ENCODE peak calls at places on chromosomes 5 and 9, in five cellular contexts. One of them, this sample, is unnamed.

GRCh38 chr5:61623401-61624069 is 291.5 kb downstream of the ZSWIM6 start:
- DNase-seq in endodermal cell: peak; percentile 74
- DNase-seq in PC-3: no peak
- DNase-seq in CD8-positive, alpha-beta T cell: no peak
- DNase-seq in aorta: no peak
- DNase-seq in this sample: no peak

GRCh38 chr9:87324613-87325194 is 173.0 kb upstream of the DAPK1 start:
- DNase-seq in endodermal cell: no peak
- DNase-seq in PC-3: peak; percentile 58
- DNase-seq in CD8-positive, alpha-beta T cell: no peak
- DNase-seq in aorta: no peak
- DNase-seq in this sample: no peak

GRCh38 chr5:42991477-42992034 is 48.6 kb downstream of the ANXA2R start:
- DNase-seq in endodermal cell: peak; percentile 64
- DNase-seq in PC-3: no peak
- DNase-seq in CD8-positive, alpha-beta T cell: no peak
- DNase-seq in aorta: peak; percentile 49
- DNase-seq in this sample: no peak

GRCh38 chr5:80223561-80223960 is 32.3 kb downstream of the SERINC5 start:
- DNase-seq in endodermal cell: no peak
- DNase-seq in PC-3: no peak
- DNase-seq in CD8-positive, alpha-beta T cell: no peak
- DNase-seq in aorta: no peak
- DNase-seq in this sample: no peak

GRCh38 chr5:72231989-72232703 is 87.9 kb downstream of the MRPS27 start:
- DNase-seq in endodermal cell: no peak
- DNase-seq in PC-3: no peak
- DNase-seq in CD8-positive, alpha-beta T cell: no peak
- DNase-seq in aorta: no peak
- DNase-seq in this sample: no peak

GRCh38 chr5:32302822-32303754 is 9.7 kb downstream of the MTMR12 start:
- DNase-seq in endodermal cell: no peak
- DNase-seq in PC-3: no peak
- DNase-seq in CD8-positive, alpha-beta T cell: no peak
- DNase-seq in aorta: no peak
- DNase-seq in this sample: peak; percentile 57

GRCh38 chr9:94639045-94639995 is at the start of gene FBP1:
- DNase-seq in endodermal cell: peak; percentile 76
- DNase-seq in PC-3: peak; percentile 39
- DNase-seq in CD8-positive, alpha-beta T cell: peak; percentile 48
- DNase-seq in aorta: peak; percentile 82
- DNase-seq in this sample: peak; percentile 86

GRCh38 chr5:36442796-36443195 is 141.1 kb upstream of the RANBP3L start:
- DNase-seq in endodermal cell: no peak
- DNase-seq in PC-3: peak; percentile 86
- DNase-seq in CD8-positive, alpha-beta T cell: no peak
- DNase-seq in aorta: no peak
- DNase-seq in this sample: peak; percentile 52

GRCh38 chr5:6502421-6502820 is 53.8 kb downstream of the UBE2QL1 start:
- DNase-seq in endodermal cell: peak; percentile 17
- DNase-seq in PC-3: no peak
- DNase-seq in CD8-positive, alpha-beta T cell: no peak
- DNase-seq in aorta: no peak
- DNase-seq in this sample: no peak

GRCh38 chr9:69157751-69158466 is 16.2 kb upstream of the TJP2 start:
- DNase-seq in endodermal cell: peak; percentile 48
- DNase-seq in PC-3: no peak
- DNase-seq in CD8-positive, alpha-beta T cell: no peak
- DNase-seq in aorta: no peak
- DNase-seq in this sample: peak; percentile 92

GRCh38 chr5:144427871-144428270 is 257.2 kb downstream of the KCTD16 start:
- DNase-seq in endodermal cell: no peak
- DNase-seq in PC-3: no peak
- DNase-seq in CD8-positive, alpha-beta T cell: no peak
- DNase-seq in aorta: no peak
- DNase-seq in this sample: no peak

GRCh38 chr9:109264865-109265532 is 55.9 kb downstream of the EPB41L4B start:
- DNase-seq in endodermal cell: peak; percentile 20
- DNase-seq in PC-3: peak; percentile 47
- DNase-seq in CD8-positive, alpha-beta T cell: no peak
- DNase-seq in aorta: no peak
- DNase-seq in this sample: no peak

GRCh38 chr5:67104859-67105258 is 91.7 kb downstream of the CD180 start:
- DNase-seq in endodermal cell: no peak
- DNase-seq in PC-3: no peak
- DNase-seq in CD8-positive, alpha-beta T cell: no peak
- DNase-seq in aorta: no peak
- DNase-seq in this sample: no peak

GRCh38 chr9:111106202-111106601 is 67.9 kb upstream of the LPAR1 start:
- DNase-seq in endodermal cell: peak; percentile 70
- DNase-seq in PC-3: no peak
- DNase-seq in CD8-positive, alpha-beta T cell: no peak
- DNase-seq in aorta: no peak
- DNase-seq in this sample: no peak

GRCh38 chr5:160434022-160434531 is 12.4 kb downstream of the PTTG1 start:
- DNase-seq in endodermal cell: peak; percentile 65
- DNase-seq in PC-3: no peak
- DNase-seq in CD8-positive, alpha-beta T cell: no peak
- DNase-seq in aorta: no peak
- DNase-seq in this sample: no peak

GRCh38 chr9:120625222-120625621 is 45.3 kb upstream of the CDK5RAP2 start:
- DNase-seq in endodermal cell: no peak
- DNase-seq in PC-3: no peak
- DNase-seq in CD8-positive, alpha-beta T cell: no peak
- DNase-seq in aorta: no peak
- DNase-seq in this sample: no peak

GRCh38 chr5:143213851-143214363 is 189.6 kb downstream of the NR3C1 start:
- DNase-seq in endodermal cell: no peak
- DNase-seq in PC-3: no peak
- DNase-seq in CD8-positive, alpha-beta T cell: no peak
- DNase-seq in aorta: no peak
- DNase-seq in this sample: no peak

GRCh38 chr5:107532182-107532878 is 138.4 kb downstream of the EFNA5 start:
- DNase-seq in endodermal cell: no peak
- DNase-seq in PC-3: no peak
- DNase-seq in CD8-positive, alpha-beta T cell: no peak
- DNase-seq in aorta: no peak
- DNase-seq in this sample: no peak

GRCh38 chr5:114192108-114192507 is 169.8 kb upstream of the KCNN2 start:
- DNase-seq in endodermal cell: no peak
- DNase-seq in PC-3: peak; percentile 68
- DNase-seq in CD8-positive, alpha-beta T cell: no peak
- DNase-seq in aorta: no peak
- DNase-seq in this sample: no peak

GRCh38 chr5:141298376-141298775 is 5.5 kb downstream of the SLC25A2 start:
- DNase-seq in endodermal cell: no peak
- DNase-seq in PC-3: no peak
- DNase-seq in CD8-positive, alpha-beta T cell: no peak
- DNase-seq in aorta: no peak
- DNase-seq in this sample: no peak

GRCh38 chr5:108421713-108422112 is 39.8 kb upstream of the FBXL17 start:
- DNase-seq in endodermal cell: no peak
- DNase-seq in PC-3: peak; percentile 90
- DNase-seq in CD8-positive, alpha-beta T cell: no peak
- DNase-seq in aorta: no peak
- DNase-seq in this sample: no peak

GRCh38 chr9:111559000-111559610 is 34.1 kb downstream of the ZNF483 start:
- DNase-seq in endodermal cell: no peak
- DNase-seq in PC-3: peak; percentile 22
- DNase-seq in CD8-positive, alpha-beta T cell: no peak
- DNase-seq in aorta: no peak
- DNase-seq in this sample: peak; percentile 69

GRCh38 chr9:16869140-16869903 is 1.1 kb downstream of the BNC2 start:
- DNase-seq in endodermal cell: peak; percentile 67
- DNase-seq in PC-3: peak; percentile 54
- DNase-seq in CD8-positive, alpha-beta T cell: no peak
- DNase-seq in aorta: no peak
- DNase-seq in this sample: peak; percentile 83

GRCh38 chr5:27316283-27316675 is 277.9 kb upstream of the CDH9 start:
- DNase-seq in endodermal cell: no peak
- DNase-seq in PC-3: peak; percentile 73
- DNase-seq in CD8-positive, alpha-beta T cell: no peak
- DNase-seq in aorta: no peak
- DNase-seq in this sample: peak; percentile 73

GRCh38 chr9:88024896-88025295 is 50.6 kb upstream of the CDK20 start:
- DNase-seq in endodermal cell: no peak
- DNase-seq in PC-3: no peak
- DNase-seq in CD8-positive, alpha-beta T cell: no peak
- DNase-seq in aorta: no peak
- DNase-seq in this sample: no peak

GRCh38 chr5:16455670-16456069 is 9.9 kb downstream of the ZNF622 start:
- DNase-seq in endodermal cell: no peak
- DNase-seq in PC-3: no peak
- DNase-seq in CD8-positive, alpha-beta T cell: no peak
- DNase-seq in aorta: no peak
- DNase-seq in this sample: no peak

GRCh38 chr9:69898714-69899209 is 78.1 kb downstream of the CFAP95 start:
- DNase-seq in endodermal cell: no peak
- DNase-seq in PC-3: peak; percentile 90
- DNase-seq in CD8-positive, alpha-beta T cell: no peak
- DNase-seq in aorta: no peak
- DNase-seq in this sample: peak; percentile 82

GRCh38 chr5:154370730-154371334 is 75.0 kb upstream of the SAP30L start:
- DNase-seq in endodermal cell: no peak
- DNase-seq in PC-3: no peak
- DNase-seq in CD8-positive, alpha-beta T cell: no peak
- DNase-seq in aorta: peak; percentile 63
- DNase-seq in this sample: no peak

GRCh38 chr5:6402939-6403338 is 24.6 kb upstream of the MED10 start:
- DNase-seq in endodermal cell: no peak
- DNase-seq in PC-3: no peak
- DNase-seq in CD8-positive, alpha-beta T cell: no peak
- DNase-seq in aorta: no peak
- DNase-seq in this sample: no peak

GRCh38 chr5:68140763-68141162 is 74.8 kb upstream of the PIK3R1 start:
- DNase-seq in endodermal cell: no peak
- DNase-seq in PC-3: no peak
- DNase-seq in CD8-positive, alpha-beta T cell: no peak
- DNase-seq in aorta: no peak
- DNase-seq in this sample: no peak

GRCh38 chr9:125649826-125650225 is 57.2 kb downstream of the MAPKAP1 start:
- DNase-seq in endodermal cell: no peak
- DNase-seq in PC-3: no peak
- DNase-seq in CD8-positive, alpha-beta T cell: no peak
- DNase-seq in aorta: no peak
- DNase-seq in this sample: no peak

GRCh38 chr9:126128494-126129142 is 198.0 kb upstream of the MVB12B start:
- DNase-seq in endodermal cell: peak; percentile 23
- DNase-seq in PC-3: no peak
- DNase-seq in CD8-positive, alpha-beta T cell: no peak
- DNase-seq in aorta: no peak
- DNase-seq in this sample: no peak

GRCh38 chr9:93129691-93130500 is 4.2 kb downstream of the NINJ1 start:
- DNase-seq in endodermal cell: peak; percentile 37
- DNase-seq in PC-3: no peak
- DNase-seq in CD8-positive, alpha-beta T cell: no peak
- DNase-seq in aorta: no peak
- DNase-seq in this sample: peak; percentile 88

GRCh38 chr9:32899181-32899580 is 102.2 kb downstream of the APTX start:
- DNase-seq in endodermal cell: no peak
- DNase-seq in PC-3: peak; percentile 30
- DNase-seq in CD8-positive, alpha-beta T cell: no peak
- DNase-seq in aorta: no peak
- DNase-seq in this sample: no peak

GRCh38 chr5:112146323-112146848 is 272.7 kb downstream of the EPB41L4A start:
- DNase-seq in endodermal cell: no peak
- DNase-seq in PC-3: peak; percentile 26
- DNase-seq in CD8-positive, alpha-beta T cell: no peak
- DNase-seq in aorta: peak; percentile 52
- DNase-seq in this sample: peak; percentile 15

GRCh38 chr5:178113141-178113787 is at the start of gene N4BP3:
- DNase-seq in endodermal cell: peak; percentile 95
- DNase-seq in PC-3: peak; percentile 58
- DNase-seq in CD8-positive, alpha-beta T cell: peak; percentile 86
- DNase-seq in aorta: no peak
- DNase-seq in this sample: peak; percentile 92

GRCh38 chr5:124438390-124439380 is 307.8 kb downstream of the ZNF608 start:
- DNase-seq in endodermal cell: no peak
- DNase-seq in PC-3: no peak
- DNase-seq in CD8-positive, alpha-beta T cell: no peak
- DNase-seq in aorta: no peak
- DNase-seq in this sample: no peak

GRCh38 chr9:23644906-23645305 is 181.1 kb downstream of the ELAVL2 start:
- DNase-seq in endodermal cell: no peak
- DNase-seq in PC-3: no peak
- DNase-seq in CD8-positive, alpha-beta T cell: no peak
- DNase-seq in aorta: no peak
- DNase-seq in this sample: no peak

GRCh38 chr5:50823568-50823967 is 157.1 kb downstream of the PARP8 start:
- DNase-seq in endodermal cell: no peak
- DNase-seq in PC-3: no peak
- DNase-seq in CD8-positive, alpha-beta T cell: no peak
- DNase-seq in aorta: no peak
- DNase-seq in this sample: no peak
- H3K4me1 ChIP-seq in endodermal cell: no peaks in the 10 kb centered on the region
- H3K4me1 ChIP-seq in PC-3: no peaks in the 10 kb centered on the region
- H3K4me1 ChIP-seq in CD8-positive, alpha-beta T cell: no peaks in the 10 kb centered on the region
- H3K4me1 ChIP-seq in aorta: no peaks in the 10 kb centered on the region
- H3K4me1 ChIP-seq in this sample: no peaks in the 10 kb centered on the region

GRCh38 chr9:37198034-37198718 is 77.8 kb downstream of the ZCCHC7 start:
- DNase-seq in endodermal cell: no peak
- DNase-seq in PC-3: no peak
- DNase-seq in CD8-positive, alpha-beta T cell: no peak
- DNase-seq in aorta: no peak
- DNase-seq in this sample: no peak
- H3K4me1 ChIP-seq in endodermal cell: peaks cover 15% of the 10 kb centered on the region
- H3K4me1 ChIP-seq in PC-3: peaks cover 27% of the 10 kb centered on the region
- H3K4me1 ChIP-seq in CD8-positive, alpha-beta T cell: peaks cover 16% of the 10 kb centered on the region
- H3K4me1 ChIP-seq in aorta: peaks cover 8% of the 10 kb centered on the region
- H3K4me1 ChIP-seq in this sample: peaks cover 29% of the 10 kb centered on the region

GRCh38 chr9:136722093-136722968 is 10.0 kb downstream of the DIPK1B start:
- DNase-seq in endodermal cell: peak; percentile 62
- DNase-seq in PC-3: no peak
- DNase-seq in CD8-positive, alpha-beta T cell: no peak
- DNase-seq in aorta: no peak
- DNase-seq in this sample: peak; percentile 84
- H3K4me1 ChIP-seq in endodermal cell: peaks cover 6% of the 10 kb centered on the region
- H3K4me1 ChIP-seq in PC-3: peaks cover 15% of the 10 kb centered on the region
- H3K4me1 ChIP-seq in CD8-positive, alpha-beta T cell: peaks cover 32% of the 10 kb centered on the region
- H3K4me1 ChIP-seq in aorta: no peaks in the 10 kb centered on the region
- H3K4me1 ChIP-seq in this sample: peaks cover 25% of the 10 kb centered on the region

GRCh38 chr5:1343931-1344901 is 683 bp downstream of the CLPTM1L start:
- DNase-seq in endodermal cell: no peak
- DNase-seq in PC-3: no peak
- DNase-seq in CD8-positive, alpha-beta T cell: no peak
- DNase-seq in aorta: no peak
- DNase-seq in this sample: peak; percentile 92
- H3K4me1 ChIP-seq in endodermal cell: peaks cover 7% of the 10 kb centered on the region
- H3K4me1 ChIP-seq in PC-3: peaks cover 11% of the 10 kb centered on the region
- H3K4me1 ChIP-seq in CD8-positive, alpha-beta T cell: peaks cover 23% of the 10 kb centered on the region
- H3K4me1 ChIP-seq in aorta: no peaks in the 10 kb centered on the region
- H3K4me1 ChIP-seq in this sample: peaks cover 16% of the 10 kb centered on the region

DNA sequence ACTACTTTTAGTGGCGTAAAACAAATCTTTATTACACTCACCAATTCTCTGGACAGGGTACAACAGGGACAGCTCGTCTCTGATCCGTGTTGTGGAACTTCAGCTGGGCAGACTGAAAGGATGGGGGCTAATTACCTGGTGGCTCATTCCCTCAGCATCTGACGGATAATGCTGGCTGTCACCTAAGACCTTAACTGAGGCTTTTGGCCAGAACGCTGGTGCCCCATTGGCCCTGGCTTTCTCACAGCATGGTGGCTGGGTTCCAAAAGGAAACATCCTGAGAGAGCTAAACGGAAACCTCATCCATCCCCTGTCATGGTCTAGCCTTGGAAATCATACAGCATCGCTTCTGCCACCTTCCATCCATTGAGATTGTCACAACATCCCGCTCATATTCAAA is 62.9 kb downstream of the RAI14 start:
- DNase-seq in endodermal cell: no peak
- DNase-seq in PC-3: no peak
- DNase-seq in CD8-positive, alpha-beta T cell: no peak
- DNase-seq in aorta: no peak
- DNase-seq in this sample: no peak
- H3K4me1 ChIP-seq in endodermal cell: peaks cover 4% of the 10 kb centered on the region
- H3K4me1 ChIP-seq in PC-3: peaks cover 51% of the 10 kb centered on the region
- H3K4me1 ChIP-seq in CD8-positive, alpha-beta T cell: no peaks in the 10 kb centered on the region
- H3K4me1 ChIP-seq in aorta: no peaks in the 10 kb centered on the region
- H3K4me1 ChIP-seq in this sample: peaks cover 53% of the 10 kb centered on the region

This sample was measured in osteoblast.